ENCODE peak calls at places on chromosomes 2 and 18, in four cellular contexts. N is uterus, K is esophagus squamous epithelium, S is adrenal gland. D is an unnamed sample.

GRCh38 chr2:216757532-216757931 is 62.2 kb upstream of the IGFBP5 start:
- DNase-seq in N (no peak), K (no peak), S (no peak), D (no peak)

GRCh38 chr2:132615329-132616085 is 54.5 kb downstream of the LYPD1 start:
- DNase-seq in N (no peak), K (no peak), S (no peak), D (no peak)

GRCh38 chr18:22921762-22922161 is 11.4 kb upstream of the RBBP8 start:
- DNase-seq in N (no peak), K (no peak), S (no peak), D (no peak)

GRCh38 chr2:66495788-66496640 is 61.1 kb downstream of the MEIS1 start:
- DNase-seq in N (peak; percentile 79), K (no peak), S (peak; percentile 81), D (no peak)

GRCh38 chr2:241607162-241607885 is 29.6 kb downstream of the THAP4 start:
- DNase-seq in N (no peak), K (no peak), S (no peak), D (no peak)

GRCh38 chr2:152762202-152762601 is 43.8 kb downstream of the ARL6IP6 start:
- DNase-seq in N (no peak), K (no peak), S (no peak), D (no peak)

GRCh38 chr2:216765810-216766259 is 70.5 kb upstream of the IGFBP5 start:
- DNase-seq in N (no peak), K (no peak), S (peak; percentile 73), D (peak; percentile 56)

GRCh38 chr2:190359896-190360376 is 16.5 kb downstream of the INPP1 start:
- DNase-seq in N (peak; percentile 44), K (no peak), S (peak; percentile 88), D (peak; percentile 57)

GRCh38 chr2:16707014-16707413 is 41.4 kb upstream of the CYRIA start:
- DNase-seq in N (no peak), K (no peak), S (no peak), D (no peak)

GRCh38 chr2:16708173-16708572 is 42.5 kb upstream of the CYRIA start:
- DNase-seq in N (no peak), K (no peak), S (no peak), D (no peak)

GRCh38 chr2:16713011-16713423 is 47.4 kb upstream of the CYRIA start:
- DNase-seq in N (no peak), K (no peak), S (no peak), D (no peak)

DNA sequence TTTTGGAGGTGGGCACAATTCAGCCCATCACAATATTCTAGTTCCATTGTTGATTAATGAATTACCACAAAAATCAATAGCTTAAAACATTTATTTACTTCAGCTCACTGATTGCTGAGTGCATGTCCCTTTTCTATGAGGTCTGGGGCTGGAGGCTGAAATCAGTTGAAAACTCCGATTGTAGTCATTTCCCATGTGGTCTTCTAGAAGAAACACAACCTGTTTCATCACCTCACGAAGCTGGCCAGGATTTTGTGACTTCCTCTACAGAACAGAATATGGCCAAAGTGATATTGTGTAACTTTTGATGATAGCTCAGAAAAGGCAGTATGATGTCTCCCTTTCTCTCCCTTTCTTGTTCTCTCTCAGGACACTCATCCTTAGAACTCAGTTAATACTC is 44.1 kb upstream of the CYRIA start:
- DNase-seq in N (no peak), K (no peak), S (no peak), D (no peak)
- H3K4me1 ChIP-seq in N (no peaks in the 10 kb centered on the region), K (no peaks in the 10 kb centered on the region), S (no peaks in the 10 kb centered on the region), D (no peaks in the 10 kb centered on the region)

GRCh38 chr2:75646583-75647425 is at the start of gene MRPL19:
- DNase-seq in N (peak; percentile 88), K (peak; percentile 24), S (peak; percentile 94), D (peak; percentile 90)
- TF ChIP-seq POLR2A in N (no peak), K (peak; percentile 27), S (peak; percentile 42), D (peak; percentile 56)

GRCh38 chr2:111957872-111958354 is 59.5 kb downstream of the MERTK start:
- DNase-seq in N (no peak), K (no peak), S (peak; percentile 62), D (no peak)
- H3K27ac ChIP-seq in N (peak overlapping the region; percentile 65), K (peak overlapping the region; percentile 81), S (peak overlapping the region; percentile 82), D (peak overlapping the region; percentile 28)

GRCh38 chr2:120716641-120717585 is 18.8 kb upstream of the GLI2 start:
- DNase-seq in N (no peak), K (no peak), S (no peak), D (no peak)

GRCh38 chr2:120711694-120712093 is 24.0 kb upstream of the GLI2 start:
- DNase-seq in N (no peak), K (no peak), S (no peak), D (no peak)

GRCh38 chr2:120712180-120712678 is 23.4 kb upstream of the GLI2 start:
- DNase-seq in N (no peak), K (no peak), S (no peak), D (no peak)

GRCh38 chr2:120715941-120716340 is 19.7 kb upstream of the GLI2 start:
- DNase-seq in N (no peak), K (no peak), S (no peak), D (no peak)

GRCh38 chr2:120715356-120715755 is 20.3 kb upstream of the GLI2 start:
- DNase-seq in N (no peak), K (no peak), S (no peak), D (no peak)
- H3K4me1 ChIP-seq in N (no peaks in the 10 kb centered on the region), K (no peaks in the 10 kb centered on the region), S (no peaks in the 10 kb centered on the region), D (no peaks in the 10 kb centered on the region)

GRCh38 chr2:205273148-205273547 is 409.2 kb upstream of the NRP2 start:
- DNase-seq in N (no peak), K (no peak), S (no peak), D (no peak)

GRCh38 chr2:205270689-205271088 is 411.6 kb upstream of the NRP2 start:
- DNase-seq in N (no peak), K (no peak), S (no peak), D (no peak)

GRCh38 chr2:205261631-205262030 is 420.7 kb upstream of the NRP2 start:
- DNase-seq in N (no peak), K (no peak), S (no peak), D (no peak)

DNA sequence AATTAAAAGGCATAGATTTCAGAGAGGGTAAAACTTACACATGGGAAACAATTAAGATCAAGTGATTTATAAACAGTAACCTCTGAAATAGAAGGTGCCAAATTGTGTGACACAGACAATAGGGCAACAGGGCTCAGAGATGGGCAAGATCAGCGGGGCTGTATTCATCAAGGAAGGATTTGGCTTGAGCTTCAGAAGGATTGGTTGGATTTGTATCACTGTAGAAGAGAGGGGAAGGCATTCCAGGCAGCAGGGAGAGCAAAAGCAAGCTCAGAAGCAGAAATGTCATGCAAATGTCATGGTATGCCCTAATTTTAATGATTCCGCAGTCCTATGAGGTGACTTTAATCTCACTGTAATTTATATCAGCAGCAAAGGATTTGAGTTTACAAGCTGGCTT is 415.0 kb upstream of the NRP2 start:
- DNase-seq in N (no peak), K (no peak), S (no peak), D (no peak)
- TF ChIP-seq POLR2A in N (no peak), K (no peak), S (no peak), D (no peak)